ENCODE peak calls at places on chromosomes 13 and 19, in eight cellular contexts. K is adipocyte, H is testis, Z is PC-3, C is kidney epithelial cell, A is cardiac fibroblast, N is heart left ventricle, L is neural progenitor cell. M is an unnamed sample.

GRCh38 chr13:77533875-77534788 is 1.4 kb upstream of the SCEL start:
- DNase-seq in K (no peak), H (no peak), Z (peak), C (no peak), A (no peak), N (no peak), L (no peak), M (no peak)

GRCh38 chr13:28338202-28338601 is 156.7 kb downstream of the FLT1 start:
- DNase-seq in K (no peak), H (no peak), Z (no peak), C (no peak), A (no peak), N (no peak), L (no peak), M (no peak)

GRCh38 chr13:39676315-39676876 is 20.9 kb downstream of the COG6 start:
- DNase-seq in K (peak), H (peak), Z (peak), C (no peak), A (peak), N (no peak), L (peak), M (no peak)

GRCh38 chr13:87052731-87053130 is 618.4 kb upstream of the SLITRK5 start:
- DNase-seq in K (no peak), H (no peak), Z (peak), C (no peak), A (peak), N (no peak), L (no peak), M (no peak)

GRCh38 chr19:35375505-35376307 is 4.8 kb downstream of the GPR42 start:
- DNase-seq in K (no peak), H (no peak), Z (no peak), C (no peak), A (no peak), N (no peak), L (no peak), M (no peak)

GRCh38 chr13:108315955-108316354 is 46.4 kb downstream of the TNFSF13B start:
- DNase-seq in K (no peak), H (no peak), Z (no peak), C (no peak), A (no peak), N (no peak), L (no peak), M (no peak)

GRCh38 chr19:6233051-6233826 is 46.5 kb downstream of the MLLT1 start:
- DNase-seq in K (peak), H (no peak), Z (no peak), C (no peak), A (peak), N (peak), L (no peak), M (peak)

GRCh38 chr13:110551284-110551683 is 10.2 kb downstream of the RAB20 start:
- DNase-seq in K (no peak), H (no peak), Z (no peak), C (no peak), A (no peak), N (no peak), L (no peak), M (no peak)

GRCh38 chr13:73293902-73294523 is 235.2 kb downstream of the KLF5 start:
- DNase-seq in K (no peak), H (no peak), Z (no peak), C (no peak), A (no peak), N (no peak), L (no peak), M (no peak)

GRCh38 chr19:45817010-45817724 is 2.1 kb upstream of the RSPH6A start:
- DNase-seq in K (peak), H (peak), Z (peak), C (peak), A (peak), N (peak), L (peak), M (peak)

GRCh38 chr19:42120276-42121010 is 11.8 kb downstream of the POU2F2 start:
- DNase-seq in K (no peak), H (no peak), Z (no peak), C (no peak), A (no peak), N (no peak), L (no peak), M (no peak)

GRCh38 chr13:34462843-34463242 is 479.2 kb upstream of the NBEA start:
- DNase-seq in K (peak), H (no peak), Z (peak), C (peak), A (peak), N (no peak), L (no peak), M (peak)

GRCh38 chr13:20408181-20408580 is 117.5 kb downstream of the CRYL1 start:
- DNase-seq in K (peak), H (no peak), Z (no peak), C (no peak), A (no peak), N (no peak), L (no peak), M (no peak)

GRCh38 chr19:6608950-6609349 is 18.0 kb upstream of the CD70 start:
- DNase-seq in K (no peak), H (no peak), Z (no peak), C (no peak), A (no peak), N (no peak), L (no peak), M (no peak)

GRCh38 chr19:51712461-51713081 is 11.2 kb downstream of the HAS1 start:
- DNase-seq in K (peak), H (no peak), Z (peak), C (no peak), A (peak), N (no peak), L (peak), M (no peak)

GRCh38 chr13:23140492-23140891 is 40.3 kb upstream of the SGCG start:
- DNase-seq in K (no peak), H (no peak), Z (peak), C (no peak), A (peak), N (no peak), L (no peak), M (peak)

GRCh38 chr19:18340990-18341868 is 831 bp downstream of the PGPEP1 start:
- DNase-seq in K (peak), H (peak), Z (peak), C (no peak), A (peak), N (peak), L (peak), M (peak)

GRCh38 chr19:38634757-38635482 is 12.5 kb upstream of the ACTN4 start:
- DNase-seq in K (peak), H (peak), Z (peak), C (no peak), A (peak), N (peak), L (peak), M (no peak)

GRCh38 chr13:44649118-44649455 is 73.0 kb upstream of the TSC22D1 start:
- DNase-seq in K (no peak), H (no peak), Z (no peak), C (no peak), A (no peak), N (no peak), L (peak), M (no peak)

GRCh38 chr19:35742121-35742724 is at the start of gene IGFLR1:
- DNase-seq in K (no peak), H (no peak), Z (no peak), C (no peak), A (no peak), N (no peak), L (no peak), M (no peak)

GRCh38 chr13:79741006-79741405 is 260.1 kb downstream of the NDFIP2 start:
- DNase-seq in K (peak), H (peak), Z (no peak), C (peak), A (peak), N (no peak), L (no peak), M (peak)

GRCh38 chr19:13270514-13271105 is 120.4 kb downstream of the IER2 start:
- DNase-seq in K (no peak), H (no peak), Z (no peak), C (no peak), A (no peak), N (no peak), L (no peak), M (no peak)

GRCh38 chr19:48714759-48715261 is 4.7 kb downstream of the MAMSTR start:
- DNase-seq in K (no peak), H (no peak), Z (no peak), C (no peak), A (no peak), N (no peak), L (no peak), M (no peak)

GRCh38 chr19:15432629-15433518 is 14.1 kb upstream of the AKAP8L start:
- DNase-seq in K (peak), H (peak), Z (peak), C (no peak), A (peak), N (peak), L (peak), M (peak)

GRCh38 chr19:15635016-15635805 is 5.5 kb upstream of the CYP4F3 start:
- DNase-seq in K (no peak), H (no peak), Z (no peak), C (no peak), A (no peak), N (no peak), L (no peak), M (no peak)

GRCh38 chr13:95677564-95678386 is 836 bp downstream of the DNAJC3 start:
- DNase-seq in K (peak), H (no peak), Z (peak), C (no peak), A (peak), N (no peak), L (peak), M (peak)

GRCh38 chr19:51272183-51272817 is 21.4 kb downstream of the SIGLECL1 start:
- DNase-seq in K (no peak), H (no peak), Z (peak), C (no peak), A (no peak), N (no peak), L (no peak), M (no peak)

GRCh38 chr13:76798037-76798436 is 88.2 kb downstream of the KCTD12 start:
- DNase-seq in K (no peak), H (no peak), Z (no peak), C (no peak), A (no peak), N (no peak), L (no peak), M (peak)

GRCh38 chr13:112917056-112917664 is 51.9 kb upstream of the MCF2L start:
- DNase-seq in K (no peak), H (no peak), Z (no peak), C (no peak), A (no peak), N (no peak), L (no peak), M (no peak)

GRCh38 chr19:38848299-38849146 is 1.3 kb downstream of the HNRNPL start:
- DNase-seq in K (peak), H (no peak), Z (no peak), C (no peak), A (no peak), N (no peak), L (no peak), M (no peak)

GRCh38 chr13:112879283-112879833 is 89.7 kb upstream of the MCF2L start:
- DNase-seq in K (no peak), H (no peak), Z (no peak), C (no peak), A (peak), N (peak), L (no peak), M (peak)

GRCh38 chr13:50592412-50593145 is 250.9 kb downstream of the DLEU7 start:
- DNase-seq in K (peak), H (no peak), Z (peak), C (peak), A (peak), N (no peak), L (no peak), M (peak)

GRCh38 chr13:50419466-50419865 is 404.2 kb downstream of the KCNRG start:
- DNase-seq in K (no peak), H (no peak), Z (no peak), C (no peak), A (no peak), N (no peak), L (no peak), M (no peak)

GRCh38 chr13:76632388-76633044 is 253.7 kb downstream of the KCTD12 start:
- DNase-seq in K (no peak), H (no peak), Z (no peak), C (no peak), A (no peak), N (no peak), L (peak), M (no peak)

GRCh38 chr19:34712606-34713261 is 21.3 kb upstream of the ZNF181 start:
- DNase-seq in K (peak), H (peak), Z (peak), C (no peak), A (peak), N (no peak), L (peak), M (peak)

GRCh38 chr19:45195764-45196163 is 17.2 kb downstream of the BLOC1S3 start:
- DNase-seq in K (peak), H (no peak), Z (peak), C (no peak), A (no peak), N (no peak), L (no peak), M (peak)

GRCh38 chr13:39776439-39776838 is 121.0 kb downstream of the COG6 start:
- DNase-seq in K (peak), H (no peak), Z (peak), C (peak), A (peak), N (no peak), L (no peak), M (peak)

GRCh38 chr19:40806385-40807146 is 7.6 kb downstream of the EGLN2 start:
- DNase-seq in K (peak), H (peak), Z (no peak), C (peak), A (peak), N (peak), L (peak), M (peak)

DNA sequence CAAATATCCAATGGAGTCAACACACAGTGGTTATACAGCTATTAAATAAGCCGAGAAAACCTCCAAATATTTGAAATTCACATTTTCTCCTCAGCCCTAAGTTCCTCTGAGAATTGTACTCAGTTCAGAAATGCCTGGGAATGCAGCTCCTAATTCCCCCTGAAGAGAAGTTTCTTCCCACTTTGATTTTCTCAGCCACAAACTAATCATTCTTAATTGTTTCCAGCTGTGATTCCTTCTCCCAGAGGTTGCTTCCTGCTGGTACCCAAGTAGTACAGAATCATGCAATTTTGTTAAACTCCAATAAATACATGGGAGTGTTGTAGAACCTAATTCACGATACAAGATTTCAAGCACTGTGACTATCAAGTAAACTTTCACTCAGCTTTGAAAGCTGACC is 246.1 kb upstream of the MIR17HG start:
- DNase-seq in K (no peak), H (no peak), Z (no peak), C (no peak), A (no peak), N (no peak), L (peak), M (no peak)
- H3K4me3 ChIP-seq in K (no peak), H (no peak), Z (no peak), C (no peak), A (no peak), N (no peak), L (peak), M (no peak)

GRCh38 chr13:46166221-46166584 is 15.8 kb downstream of the LCP1 start:
- DNase-seq in K (no peak), H (no peak), Z (no peak), C (no peak), A (no peak), N (no peak), L (no peak), M (no peak)
- H3K4me3 ChIP-seq in K (no peak), H (no peak), Z (no peak), C (no peak), A (no peak), N (no peak), L (no peak), M (no peak)

DNA sequence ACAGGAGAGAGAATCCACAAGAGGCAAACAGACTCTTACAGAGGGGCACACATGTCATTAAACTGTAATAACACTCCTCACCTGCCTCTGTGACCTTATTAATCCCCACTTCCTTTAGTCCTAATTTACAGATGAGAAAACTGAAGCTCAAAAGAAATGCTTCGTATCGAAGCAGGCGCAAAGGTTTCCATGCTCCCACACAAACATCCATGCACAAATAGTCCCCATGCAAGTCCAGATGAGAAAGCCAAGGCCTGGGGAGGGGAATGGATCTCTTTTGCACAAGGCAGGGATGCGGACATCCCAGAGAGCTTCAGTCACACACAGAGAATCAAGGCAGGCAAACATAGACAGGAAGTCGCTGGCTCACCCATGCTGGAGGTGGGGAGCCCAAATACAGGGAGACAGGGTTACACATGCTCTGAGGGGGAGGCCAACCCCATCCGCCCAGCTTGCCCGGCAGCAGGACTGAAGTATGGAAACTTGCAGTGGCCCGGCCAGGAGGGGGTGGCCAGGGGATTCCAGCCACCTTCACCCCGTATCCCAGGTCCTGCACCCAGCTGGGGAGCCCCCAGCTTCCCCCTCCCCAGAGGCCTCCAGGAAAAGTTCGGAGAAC is 468 bp downstream of the S1PR5 start:
- DNase-seq in K (peak), H (no peak), Z (no peak), C (no peak), A (peak), N (no peak), L (no peak), M (no peak)
- H3K4me3 ChIP-seq in K (peak), H (peak), Z (peak), C (no peak), A (peak), N (peak), L (peak), M (peak)

GRCh38 chr19:49808762-49809154 is 4.3 kb downstream of the FUZ start:
- DNase-seq in K (peak), H (peak), Z (peak), C (peak), A (peak), N (peak), L (peak), M (peak)
- H3K4me3 ChIP-seq in K (peak), H (peak), Z (peak), C (peak), A (peak), N (peak), L (peak), M (peak)

DNA sequence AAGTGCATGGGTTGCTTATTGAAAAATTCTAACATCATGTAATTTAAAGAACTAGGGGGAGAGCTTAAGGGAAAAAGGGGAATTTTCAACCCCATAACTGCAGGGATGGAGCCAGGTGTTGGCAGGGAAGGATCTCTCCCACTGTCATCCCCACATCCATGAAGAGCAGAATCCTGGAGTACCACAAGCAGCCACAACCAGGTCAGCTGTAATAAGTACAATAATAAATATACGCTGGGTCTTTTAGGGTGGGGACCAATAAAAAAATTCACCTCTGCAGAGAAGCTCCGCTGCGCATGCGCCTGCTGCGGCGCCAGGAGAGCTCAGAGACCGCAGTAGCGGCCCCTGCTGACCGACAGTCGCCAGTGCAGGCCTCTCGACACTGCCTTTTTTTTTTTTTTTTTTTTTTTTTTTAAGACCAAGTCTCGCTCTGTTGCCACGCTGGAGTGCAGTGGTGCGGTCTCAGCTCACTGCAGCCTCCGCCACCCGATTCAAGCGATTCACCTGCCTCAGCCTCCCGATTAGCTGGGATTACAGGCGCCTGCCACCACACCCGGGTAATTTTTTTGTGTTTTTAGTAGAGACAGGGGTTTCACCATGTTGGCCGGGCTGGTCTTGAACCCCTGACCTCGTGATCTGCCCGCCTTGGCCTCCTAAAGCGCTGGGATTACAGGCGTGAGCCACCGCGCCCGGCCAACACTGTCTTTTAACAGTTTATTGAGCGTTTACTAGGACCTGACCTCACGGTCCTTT is 2.5 kb upstream of the EEF2 start:
- DNase-seq in K (peak), H (peak), Z (peak), C (peak), A (peak), N (peak), L (peak), M (peak)
- H3K4me3 ChIP-seq in K (peak), H (peak), Z (peak), C (peak), A (no peak), N (no peak), L (peak), M (peak)

GRCh38 chr13:33286143-33286542 is 588 bp upstream of the STARD13 start:
- DNase-seq in K (no peak), H (peak), Z (no peak), C (no peak), A (no peak), N (no peak), L (no peak), M (no peak)
- H3K4me3 ChIP-seq in K (peak), H (peak), Z (peak), C (peak), A (peak), N (peak), L (peak), M (peak)

M was measured in foreskin fibroblast.